ENCODE peak calls at places on chromosomes 5 and 9, in six cellular contexts. W is GM23338, A is adrenal gland, K is heart right ventricle, C is thyroid gland, U is Panc1. L is an unnamed sample.

GRCh38 chr9:68979538-68980314 is 34.2 kb downstream of the PRKACG start:
- DNase-seq in C (no peak), U (no peak), W (no peak), A (no peak), K (peak), L (no peak)

GRCh38 chr5:53425598-53426516 is 54.6 kb upstream of the FST start:
- DNase-seq in K (no peak), U (no peak), W (peak), A (no peak), C (peak), L (no peak)

GRCh38 chr9:99752710-99753109 is 69.0 kb upstream of the NR4A3 start:
- DNase-seq in C (no peak), U (no peak), A (no peak), W (no peak), K (no peak), L (peak)

GRCh38 chr5:140366770-140367630 is 7.0 kb downstream of the SLC4A9 start:
- DNase-seq in U (no peak), W (peak), K (no peak), C (no peak), A (no peak), L (no peak)

GRCh38 chr5:65086234-65086886 is 317.6 kb downstream of the CWC27 start:
- DNase-seq in W (no peak), K (no peak), U (no peak), A (no peak), C (no peak), L (peak)

GRCh38 chr9:91789941-91790340 is 160.1 kb downstream of the ROR2 start:
- DNase-seq in K (no peak), U (no peak), A (no peak), C (no peak), W (no peak), L (no peak)

GRCh38 chr9:27413507-27414214 is 110.4 kb upstream of the IFNK start:
- DNase-seq in U (no peak), A (no peak), W (no peak), C (no peak), K (no peak), L (no peak)

GRCh38 chr5:93304391-93304790 is 276.6 kb downstream of the NR2F1-AS1 start:
- DNase-seq in A (no peak), K (no peak), W (no peak), C (no peak), U (no peak), L (no peak)

GRCh38 chr9:112820886-112821285 is 69.8 kb downstream of the SLC46A2 start:
- DNase-seq in A (no peak), W (no peak), C (no peak), K (no peak), U (no peak), L (peak)

GRCh38 chr5:125140855-125141254 is 394.4 kb upstream of the ZNF608 start:
- DNase-seq in A (no peak), C (no peak), K (no peak), W (no peak), U (no peak), L (peak)

GRCh38 chr9:37187713-37188439 is 67.5 kb downstream of the ZCCHC7 start:
- DNase-seq in U (no peak), C (no peak), W (no peak), A (no peak), K (no peak), L (no peak)

GRCh38 chr9:129962889-129963703 is 79.9 kb downstream of the FNBP1 start:
- DNase-seq in U (no peak), W (peak), A (peak), C (peak), K (no peak), L (peak)

GRCh38 chr5:137658324-137658723 is 77.6 kb downstream of the KLHL3 start:
- DNase-seq in U (no peak), C (no peak), K (no peak), A (no peak), W (no peak), L (no peak)

DNA sequence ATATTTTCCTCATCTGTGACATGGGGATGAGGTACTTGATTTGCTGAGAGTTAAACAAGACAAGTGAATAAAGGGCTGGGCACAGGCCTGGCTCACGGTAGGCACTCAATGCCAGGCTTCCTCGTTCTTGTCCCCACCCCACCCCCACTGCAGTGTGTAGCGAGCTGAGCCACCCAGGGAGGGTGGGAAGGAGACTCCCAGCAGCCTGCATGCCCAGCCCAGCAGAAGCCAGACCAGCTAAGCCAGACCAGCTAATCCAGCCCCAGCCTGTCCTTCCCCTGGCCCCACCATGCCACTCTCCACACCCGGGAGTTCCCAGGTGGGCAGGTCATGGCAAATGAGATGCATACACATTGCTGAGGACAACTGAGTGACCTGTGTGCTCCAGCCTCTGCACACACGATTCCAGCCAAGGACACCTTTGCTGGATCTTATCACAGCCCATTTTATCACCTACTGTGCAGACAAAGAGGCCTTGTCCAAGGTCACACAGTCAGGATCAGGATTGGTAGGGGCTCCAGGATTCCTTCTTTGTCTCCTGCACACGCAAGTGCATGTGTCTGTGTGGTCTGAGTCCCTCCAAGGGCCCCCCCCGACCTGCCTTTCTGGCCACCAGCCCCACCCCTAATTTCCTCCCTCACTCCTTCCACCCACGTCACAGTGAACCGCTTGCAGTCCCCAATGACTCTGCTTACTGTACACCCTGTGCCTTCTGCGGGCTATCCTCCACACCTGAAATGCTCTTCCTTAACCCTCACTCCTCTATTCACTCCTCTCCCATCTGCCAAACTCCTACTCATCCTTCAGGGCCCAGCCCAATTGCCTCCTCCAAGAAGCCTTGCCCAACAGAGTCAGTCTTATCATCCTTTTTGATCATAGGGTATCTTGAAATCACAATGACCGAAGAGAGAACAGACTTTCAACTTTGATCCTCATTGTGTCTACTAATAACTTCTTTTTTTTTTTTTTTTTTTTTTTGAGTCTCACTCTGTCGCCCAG is 26.6 kb downstream of the DUSP1 start:
- DNase-seq in W (no peak), K (no peak), A (peak), U (no peak), C (peak), L (no peak)
- H3K27ac ChIP-seq in W (no peak), K (peak), A (no peak), U (no peak), C (no peak), L (no peak)

GRCh38 chr5:78476795-78477194 is 116.4 kb downstream of the SCAMP1 start:
- DNase-seq in U (no peak), W (no peak), A (no peak), C (no peak), K (no peak), L (no peak)

GRCh38 chr5:78467744-78468357 is 107.4 kb downstream of the SCAMP1 start:
- DNase-seq in A (no peak), C (no peak), W (peak), U (peak), K (no peak), L (peak)

GRCh38 chr5:78473747-78474146 is 113.3 kb downstream of the SCAMP1 start:
- DNase-seq in C (no peak), K (no peak), U (no peak), W (no peak), A (no peak), L (no peak)

GRCh38 chr5:78475370-78475769 is 115.0 kb downstream of the SCAMP1 start:
- DNase-seq in W (no peak), A (no peak), C (no peak), U (no peak), K (no peak), L (no peak)

DNA sequence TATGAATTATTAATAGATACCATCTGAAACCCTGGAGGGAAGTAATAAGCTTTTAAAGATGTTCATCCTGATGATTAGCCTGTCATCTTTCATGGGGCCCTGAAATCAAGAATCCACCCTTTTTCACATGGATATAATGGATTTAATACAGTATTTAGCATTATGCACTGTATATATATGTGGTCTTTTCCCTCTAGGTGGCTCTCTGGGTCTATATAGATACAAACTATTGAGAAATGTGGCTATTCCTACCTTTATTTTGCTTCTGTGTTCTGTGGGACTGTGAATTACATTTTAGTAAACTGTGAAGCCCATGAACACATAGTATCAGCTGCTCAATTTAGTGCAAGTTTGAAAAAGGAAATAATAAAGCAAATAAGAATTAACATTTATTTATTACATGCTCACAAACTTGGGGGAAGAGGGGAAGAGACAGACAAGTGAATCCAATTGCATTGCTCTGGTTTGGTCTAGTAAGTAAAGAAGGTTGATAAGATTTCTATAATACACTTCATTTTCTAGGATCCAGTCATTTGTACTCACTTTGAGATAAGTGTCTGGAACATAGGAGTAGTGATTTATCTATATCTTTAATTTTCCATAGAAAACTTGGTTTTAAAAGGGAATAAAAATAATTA is 112.2 kb downstream of the SCAMP1 start:
- DNase-seq in A (no peak), K (no peak), C (no peak), W (no peak), U (no peak), L (no peak)
- TF ChIP-seq CTCF in A (peak), K (no peak), C (no peak), W (peak), U (peak), L (peak)

DNA sequence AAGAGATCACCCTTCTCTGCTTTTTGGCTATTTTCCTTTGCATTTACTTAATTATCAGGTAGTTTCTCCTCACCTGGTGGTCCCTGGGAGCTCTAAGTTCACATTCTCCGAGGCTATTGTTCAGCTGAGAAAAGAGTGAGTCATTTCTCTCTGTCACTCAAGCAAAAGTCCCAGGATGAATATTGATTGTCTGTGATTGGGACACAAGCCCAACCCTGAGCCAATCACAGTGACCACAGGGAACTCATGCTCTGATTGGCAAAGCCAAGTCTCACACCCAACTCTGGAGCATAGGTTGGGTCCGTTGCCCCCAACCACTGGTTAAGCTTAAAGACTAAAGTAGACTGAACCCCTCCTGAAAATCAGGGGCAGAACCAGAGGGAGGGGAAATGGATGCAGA is 27.8 kb upstream of the FAT2 start:
- DNase-seq in U (no peak), W (peak), C (no peak), A (no peak), K (no peak), L (no peak)
- H3K4me3 ChIP-seq in U (no peak), W (no peak), C (no peak), A (no peak), K (no peak), L (no peak)

DNA sequence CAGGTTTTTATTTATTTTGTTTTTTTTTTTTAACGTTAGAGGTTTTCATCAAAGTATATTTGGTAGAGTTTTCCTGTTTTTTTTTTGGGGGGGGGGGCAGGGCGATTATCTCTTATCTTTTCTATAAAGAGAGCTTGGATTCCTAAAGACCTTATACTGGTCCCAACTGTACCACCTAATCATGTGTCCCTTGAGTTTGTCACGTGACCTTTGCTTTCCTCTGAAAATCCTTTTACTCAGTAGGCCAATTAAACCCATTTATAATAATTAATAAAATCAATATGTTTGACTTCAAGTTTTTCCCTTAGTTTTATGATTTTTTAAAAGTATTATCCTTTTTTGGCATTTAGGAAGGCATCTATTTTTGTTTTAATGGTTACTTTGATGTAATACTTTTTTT is 286.4 kb downstream of the AOPEP start:
- DNase-seq in A (no peak), K (no peak), U (no peak), C (no peak), W (no peak), L (no peak)
- H3K27ac ChIP-seq in A (no peak), K (peak), U (peak), C (no peak), W (no peak), L (no peak)

DNA sequence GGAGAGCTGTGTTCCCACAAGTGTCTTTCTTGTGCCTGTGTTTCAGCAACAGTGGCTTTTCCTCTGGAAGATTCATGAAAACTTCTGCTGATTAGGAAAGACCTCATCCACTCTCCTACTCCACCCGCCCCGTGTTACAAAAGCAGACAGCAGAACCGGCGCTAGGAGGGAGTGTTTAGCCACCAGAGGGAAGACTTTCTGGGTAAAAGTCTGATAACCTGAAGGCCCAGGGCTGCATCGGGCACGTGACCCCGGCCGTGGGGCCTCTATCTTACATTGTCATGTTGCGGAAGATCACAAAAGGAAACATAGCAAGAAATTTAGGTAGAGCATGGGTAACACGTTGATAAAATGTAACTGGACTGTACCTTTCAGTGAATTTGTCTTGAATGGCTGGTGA is 32.0 kb upstream of the DMRT2 start:
- DNase-seq in W (peak), A (no peak), C (peak), U (no peak), K (no peak), L (no peak)
- TF ChIP-seq CTCF in W (peak), A (no peak), C (peak), U (peak), K (no peak), L (no peak)

GRCh38 chr5:154762700-154763099 is 7.5 kb downstream of the LARP1 start:
- DNase-seq in C (no peak), U (no peak), W (no peak), A (no peak), K (no peak), L (no peak)

GRCh38 chr5:154758501-154758900 is 3.3 kb downstream of the LARP1 start:
- DNase-seq in A (no peak), K (no peak), C (no peak), W (no peak), U (no peak), L (no peak)

GRCh38 chr5:154758977-154759376 is 3.8 kb downstream of the LARP1 start:
- DNase-seq in U (no peak), C (no peak), W (no peak), K (no peak), A (no peak), L (no peak)

GRCh38 chr5:154762261-154762660 is 7.1 kb downstream of the LARP1 start:
- DNase-seq in U (no peak), A (peak), C (no peak), K (no peak), W (no peak), L (no peak)

GRCh38 chr5:154761062-154761740 is 6.0 kb downstream of the LARP1 start:
- DNase-seq in W (no peak), U (no peak), K (no peak), C (no peak), A (no peak), L (no peak)
- H3K4me3 ChIP-seq in W (peak), U (no peak), K (no peak), C (no peak), A (no peak), L (no peak)

GRCh38 chr5:156888520-156888919 is 38.4 kb downstream of the PPP1R2B start:
- DNase-seq in U (no peak), A (no peak), W (no peak), K (no peak), C (no peak), L (no peak)

GRCh38 chr5:156879665-156880285 is 29.7 kb downstream of the PPP1R2B start:
- DNase-seq in A (no peak), U (no peak), W (no peak), C (no peak), K (no peak), L (no peak)

DNA sequence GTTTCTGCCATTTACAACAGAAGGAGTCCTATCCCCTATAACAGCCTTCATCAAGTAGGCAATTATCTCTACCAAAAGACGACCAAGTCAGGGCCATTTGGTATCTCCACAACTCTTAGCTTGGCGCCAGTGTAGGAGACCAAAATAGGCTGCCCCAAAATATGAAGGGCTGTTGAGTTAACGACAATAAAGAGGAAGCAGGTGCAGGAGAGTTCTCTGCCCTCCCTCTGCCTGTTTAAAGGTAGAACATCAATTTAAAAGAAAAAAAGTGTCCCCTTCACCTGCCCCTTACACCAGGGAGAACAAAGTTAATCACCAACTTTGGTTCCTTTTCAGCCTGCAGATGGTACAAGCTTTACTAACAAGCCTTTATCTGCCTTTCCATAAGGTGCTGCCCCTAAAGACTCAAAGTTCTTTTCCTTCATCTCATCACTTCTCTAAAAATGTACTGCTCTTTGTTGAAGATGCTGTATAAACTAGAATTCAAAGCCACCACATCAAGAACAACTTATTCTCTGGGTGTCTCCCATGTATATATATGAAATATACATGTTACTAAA is 33.3 kb downstream of the PPP1R2B start:
- DNase-seq in K (no peak), W (no peak), C (no peak), U (no peak), A (no peak), L (no peak)
- H3K27ac ChIP-seq in K (no peak), W (no peak), C (no peak), U (no peak), A (no peak), L (no peak)

DNA sequence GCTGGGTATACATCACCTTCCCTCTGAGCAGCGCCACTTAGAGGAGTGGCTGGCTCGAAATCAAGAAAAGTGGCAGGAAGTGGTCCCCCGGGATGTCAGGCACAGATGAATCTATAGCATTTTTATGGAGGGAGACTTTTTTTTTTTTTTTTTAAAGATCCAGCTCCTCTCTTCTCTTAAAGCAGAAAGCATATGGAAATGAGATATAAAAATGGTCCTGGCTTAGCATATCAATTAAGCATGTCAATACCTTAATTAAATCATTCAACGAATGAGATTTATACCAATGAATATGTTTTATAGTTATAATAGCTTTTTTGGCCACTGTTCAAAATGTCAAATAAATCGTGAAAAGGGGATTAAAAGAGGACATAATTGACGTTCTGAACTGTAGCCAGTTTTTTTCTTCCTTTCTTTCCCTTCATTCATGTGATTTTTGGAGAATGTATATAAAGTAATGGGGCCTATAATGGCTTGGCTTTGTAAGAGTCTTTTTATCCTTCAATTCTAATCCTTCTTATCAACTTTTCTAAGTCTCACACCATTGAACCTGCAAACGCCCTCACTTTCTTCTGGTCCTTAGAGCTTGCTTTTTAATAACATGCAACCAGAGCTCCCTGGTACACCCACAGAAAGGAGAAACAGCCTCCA is 319.2 kb upstream of the PANK3 start:
- DNase-seq in A (no peak), W (no peak), U (no peak), K (no peak), C (no peak), L (no peak)
- TF ChIP-seq CTCF in A (no peak), W (no peak), U (no peak), K (no peak), C (no peak), L (no peak)

L was measured in brain microvascular endothelial cell.